ENCODE peak calls at places on chromosome 3, in five cellular contexts. I, Q, X, G and U are unnamed samples.
A peak's percentile ranks its signal among the peaks of the same experiment; 100 is the strongest.

GRCh38 chr3:47413751-47414150 is 32.9 kb downstream of the PTPN23 start:
- DNase-seq in I (no peak), Q (no peak), X (no peak), G (no peak), U (no peak)

GRCh38 chr3:152213938-152214337 is 54.8 kb upstream of the MBNL1 start:
- DNase-seq in I (no peak), Q (no peak), X (no peak), G (no peak), U (no peak)

GRCh38 chr3:42159706-42160472 is 68.7 kb downstream of the TRAK1 start:
- DNase-seq in I (no peak), Q (peak; percentile 51), X (peak; percentile 77), G (no peak), U (no peak)

GRCh38 chr3:124859025-124859424 is 28.1 kb downstream of the ITGB5 start:
- DNase-seq in I (peak; percentile 48), Q (no peak), X (no peak), G (no peak), U (peak; percentile 45)

GRCh38 chr3:141368062-141368924 is at the start of gene ZBTB38:
- DNase-seq in I (peak; percentile 88), Q (peak; percentile 82), X (peak; percentile 95), G (peak; percentile 21), U (peak; percentile 96)

GRCh38 chr3:103421460-103421859 is 986.6 kb downstream of the ZPLD1 start:
- DNase-seq in I (no peak), Q (no peak), X (no peak), G (no peak), U (no peak)

GRCh38 chr3:97778152-97778551 is 13.6 kb downstream of the ARL6 start:
- DNase-seq in I (no peak), Q (no peak), X (no peak), G (no peak), U (no peak)

GRCh38 chr3:194689493-194689901 is 3.8 kb downstream of the FAM43A start:
- DNase-seq in I (peak; percentile 50), Q (no peak), X (no peak), G (peak; percentile 41), U (peak; percentile 46)

GRCh38 chr3:10697918-10698317 is 118.1 kb upstream of the SLC6A11 start:
- DNase-seq in I (no peak), Q (no peak), X (no peak), G (peak; percentile 13), U (no peak)

GRCh38 chr3:16494906-16495580 is 18.5 kb downstream of the RFTN1 start:
- DNase-seq in I (no peak), Q (no peak), X (no peak), G (peak; percentile 61), U (peak; percentile 30)

GRCh38 chr3:65587650-65588439 is 450.9 kb downstream of the MAGI1 start:
- DNase-seq in I (no peak), Q (no peak), X (no peak), G (no peak), U (no peak)

GRCh38 chr3:161221881-161222600 is 930 bp downstream of the NMD3 start:
- DNase-seq in I (no peak), Q (no peak), X (no peak), G (peak; percentile 47), U (peak; percentile 27)

GRCh38 chr3:140494970-140495369 is 182.9 kb upstream of the TRIM42 start:
- DNase-seq in I (no peak), Q (no peak), X (no peak), G (no peak), U (no peak)

GRCh38 chr3:127597020-127597771 is 1.0 kb upstream of the MCM2 start:
- DNase-seq in I (no peak), Q (no peak), X (no peak), G (no peak), U (no peak)

GRCh38 chr3:41574900-41575299 is 375.6 kb downstream of the CTNNB1 start:
- DNase-seq in I (no peak), Q (no peak), X (no peak), G (no peak), U (peak; percentile 9)

GRCh38 chr3:10173095-10173925 is 8.6 kb downstream of the IRAK2 start:
- DNase-seq in I (no peak), Q (no peak), X (no peak), G (no peak), U (peak; percentile 74)

GRCh38 chr3:49720383-49721164 is 1.1 kb upstream of the AMIGO3 start:
- DNase-seq in I (peak; percentile 17), Q (no peak), X (peak; percentile 55), G (no peak), U (no peak)

GRCh38 chr3:186042521-186043202 is 66.2 kb downstream of the ETV5 start:
- DNase-seq in I (no peak), Q (no peak), X (no peak), G (no peak), U (no peak)

GRCh38 chr3:41997702-41998551 is 36.0 kb upstream of the ULK4 start:
- DNase-seq in I (no peak), Q (no peak), X (peak; percentile 50), G (peak; percentile 26), U (peak; percentile 15)

GRCh38 chr3:14145670-14146380 is 21.0 kb downstream of the TMEM43 start:
- DNase-seq in I (no peak), Q (no peak), X (peak; percentile 52), G (no peak), U (no peak)

GRCh38 chr3:160635213-160635612 is 41.7 kb upstream of the ARL14 start:
- DNase-seq in I (no peak), Q (no peak), X (no peak), G (no peak), U (no peak)

GRCh38 chr3:153284282-153284938 is 122.4 kb downstream of the RAP2B start:
- DNase-seq in I (peak; percentile 72), Q (no peak), X (peak; percentile 56), G (peak; percentile 78), U (peak; percentile 94)

GRCh38 chr3:27724459-27725197 is 2.5 kb upstream of the EOMES start:
- DNase-seq in I (no peak), Q (no peak), X (no peak), G (no peak), U (no peak)

GRCh38 chr3:173138031-173138430 is 3.0 kb downstream of the SPATA16 start:
- DNase-seq in I (no peak), Q (peak; percentile 51), X (no peak), G (peak; percentile 48), U (no peak)

GRCh38 chr3:101780661-101781060 is 1.6 kb downstream of the NXPE3 start:
- DNase-seq in I (peak; percentile 36), Q (no peak), X (no peak), G (peak; percentile 61), U (peak; percentile 89)

GRCh38 chr3:119181765-119182164 is 8.4 kb downstream of the UPK1B start:
- DNase-seq in I (no peak), Q (no peak), X (no peak), G (no peak), U (peak; percentile 56)

GRCh38 chr3:98573231-98573728 is 20.1 kb downstream of the CPOX start:
- DNase-seq in I (no peak), Q (no peak), X (no peak), G (peak; percentile 55), U (no peak)

GRCh38 chr3:183377307-183377959 is 51.0 kb downstream of the MCF2L2 start:
- DNase-seq in I (no peak), Q (no peak), X (no peak), G (no peak), U (no peak)
- H3K4me3 ChIP-seq in I (no peak overlapping the region), Q (no peak overlapping the region), X (no peak overlapping the region), G (no peak overlapping the region), U (no peak overlapping the region)

GRCh38 chr3:115792206-115792955 is 169.1 kb downstream of the GAP43 start:
- DNase-seq in I (no peak), Q (no peak), X (no peak), G (no peak), U (peak; percentile 80)

GRCh38 chr3:115788921-115789470 is 165.7 kb downstream of the GAP43 start:
- DNase-seq in I (no peak), Q (no peak), X (no peak), G (no peak), U (peak; percentile 100)

GRCh38 chr3:115787818-115788217 is 164.5 kb downstream of the GAP43 start:
- DNase-seq in I (no peak), Q (no peak), X (no peak), G (no peak), U (no peak)

GRCh38 chr3:115790759-115791158 is 167.4 kb downstream of the GAP43 start:
- DNase-seq in I (no peak), Q (no peak), X (no peak), G (peak; percentile 81), U (peak; percentile 100)

GRCh38 chr3:115789480-115789879 is 166.2 kb downstream of the GAP43 start:
- DNase-seq in I (no peak), Q (no peak), X (no peak), G (no peak), U (peak; percentile 41)
- H3K4me1 ChIP-seq in I (peaks cover 3% of the 10 kb centered on the region), Q (peaks cover 8% of the 10 kb centered on the region), X (no peaks in the 10 kb centered on the region), G (peaks cover 3% of the 10 kb centered on the region), U (peaks cover 16% of the 10 kb centered on the region)

GRCh38 chr3:150594150-150594549 is 9.0 kb upstream of the SELENOT start:
- DNase-seq in I (no peak), Q (no peak), X (no peak), G (no peak), U (no peak)
- H3K4me3 ChIP-seq in I (no peak overlapping the region), Q (no peak overlapping the region), X (no peak overlapping the region), G (no peak overlapping the region), U (no peak overlapping the region)

GRCh38 chr3:43948013-43948412 is 257.3 kb downstream of the ABHD5 start:
- DNase-seq in I (no peak), Q (no peak), X (no peak), G (no peak), U (peak; percentile 47)
- H3K4me1 ChIP-seq in I (no peaks in the 10 kb centered on the region), Q (no peaks in the 10 kb centered on the region), X (no peaks in the 10 kb centered on the region), G (no peaks in the 10 kb centered on the region), U (no peaks in the 10 kb centered on the region)

GRCh38 chr3:134388292-134388691 is 14.0 kb upstream of the AMOTL2 start:
- DNase-seq in I (no peak), Q (no peak), X (no peak), G (no peak), U (no peak)
- H3K4me3 ChIP-seq in I (no peak overlapping the region), Q (no peak overlapping the region), X (no peak overlapping the region), G (no peak overlapping the region), U (no peak overlapping the region)